ENCODE peak calls at places on chromosomes 12 and 14, in four cellular contexts. A is mesendoderm, O is IMR-90, P is H9. H is an unnamed sample.

GRCh38 chr12:56628671-56629458 is 1.3 kb downstream of the BAZ2A start:
- DNase-seq in A (peak), O (peak), P (no peak), H (peak)

GRCh38 chr12:108570743-108571603 is 8.6 kb downstream of the ISCU start:
- DNase-seq in A (peak), O (peak), P (no peak), H (peak)

GRCh38 chr12:113277511-113277910 is 56.2 kb downstream of the TPCN1 start:
- DNase-seq in A (no peak), O (no peak), P (no peak), H (no peak)

GRCh38 chr12:123523518-123523917 is 10.0 kb downstream of the RILPL1 start:
- DNase-seq in A (no peak), O (no peak), P (peak), H (no peak)

GRCh38 chr12:22821985-22822384 is 197.0 kb downstream of the ETNK1 start:
- DNase-seq in A (peak), O (no peak), P (no peak), H (no peak)

GRCh38 chr12:13486794-13487193 is 290.3 kb downstream of the EMP1 start:
- DNase-seq in A (no peak), O (no peak), P (no peak), H (no peak)

GRCh38 chr12:98758331-98758730 is 113.2 kb downstream of the APAF1 start:
- DNase-seq in A (no peak), O (peak), P (peak), H (no peak)

GRCh38 chr12:131783915-131784541 is 44.2 kb upstream of the MMP17 start:
- DNase-seq in A (peak), O (peak), P (peak), H (no peak)

GRCh38 chr12:31875609-31875964 is 83.6 kb upstream of the RESF1 start:
- DNase-seq in A (no peak), O (no peak), P (no peak), H (no peak)

GRCh38 chr14:62162998-62163589 is 400.9 kb downstream of the SNAPC1 start:
- DNase-seq in A (peak), O (peak), P (peak), H (no peak)

GRCh38 chr14:92962831-92963095 is 39.8 kb downstream of the CHGA start:
- DNase-seq in A (no peak), O (no peak), P (no peak), H (no peak)

GRCh38 chr12:13177373-13177772 is 19.2 kb upstream of the EMP1 start:
- DNase-seq in A (no peak), O (no peak), P (no peak), H (no peak)

GRCh38 chr14:79161576-79161975 is 991.4 kb downstream of the NRXN3 start:
- DNase-seq in A (peak), O (peak), P (peak), H (peak)

GRCh38 chr14:32087173-32087861 is 10.2 kb downstream of the ARHGAP5 start:
- DNase-seq in A (peak), O (peak), P (no peak), H (no peak)

GRCh38 chr14:67187826-67188225 is 1.4 kb upstream of the GARIN2 start:
- DNase-seq in A (no peak), O (peak), P (no peak), H (no peak)

GRCh38 chr14:75837151-75837787 is 144.5 kb downstream of the TGFB3 start:
- DNase-seq in A (no peak), O (no peak), P (no peak), H (no peak)

GRCh38 chr12:75483411-75483810 is 2.9 kb downstream of the GLIPR1 start:
- DNase-seq in A (peak), O (no peak), P (no peak), H (no peak)

GRCh38 chr14:53964249-53964648 is 7.6 kb upstream of the BMP4 start:
- DNase-seq in A (peak), O (peak), P (no peak), H (no peak)

GRCh38 chr12:98002887-98003493 is 512.4 kb upstream of the TMPO start:
- DNase-seq in A (peak), O (peak), P (peak), H (peak)

GRCh38 chr12:69117566-69118266 is 121.7 kb upstream of the CPSF6 start:
- DNase-seq in A (no peak), O (no peak), P (no peak), H (no peak)

GRCh38 chr14:93318927-93319326 is 13.9 kb downstream of the BTBD7 start:
- DNase-seq in A (no peak), O (peak), P (no peak), H (no peak)

GRCh38 chr14:97056086-97056485 is 258.9 kb downstream of the VRK1 start:
- DNase-seq in A (no peak), O (no peak), P (no peak), H (no peak)

GRCh38 chr12:126204326-126204725 is 1139.1 kb downstream of the AACS start:
- DNase-seq in A (no peak), O (no peak), P (no peak), H (no peak)

GRCh38 chr14:93950948-93951668 is 24.0 kb downstream of the FAM181A start:
- DNase-seq in A (no peak), O (peak), P (no peak), H (no peak)

DNA sequence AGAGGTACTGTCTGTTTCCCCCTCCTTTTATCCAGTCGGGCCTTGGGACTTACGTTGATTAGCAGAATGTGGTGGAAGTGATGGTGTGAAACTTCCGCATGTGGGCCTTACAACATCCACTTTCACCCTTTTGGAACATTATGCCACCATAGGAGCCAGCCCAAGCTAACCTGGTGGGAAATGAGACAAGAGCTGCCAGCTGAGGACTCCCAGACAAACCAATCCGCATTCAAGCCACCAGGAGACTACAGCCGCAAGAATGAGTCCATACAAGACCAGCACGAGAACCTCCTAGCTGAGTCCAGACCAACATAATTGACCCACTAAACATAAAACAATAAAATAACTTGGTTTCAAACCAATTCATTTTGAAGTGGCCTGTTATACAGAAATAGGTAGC is 9.1 kb upstream of the PTGER2 start:
- DNase-seq in A (peak), O (no peak), P (no peak), H (no peak)
- H4K5ac ChIP-seq in A (no peak), O (no peak), P (no peak), H (no peak)

DNA sequence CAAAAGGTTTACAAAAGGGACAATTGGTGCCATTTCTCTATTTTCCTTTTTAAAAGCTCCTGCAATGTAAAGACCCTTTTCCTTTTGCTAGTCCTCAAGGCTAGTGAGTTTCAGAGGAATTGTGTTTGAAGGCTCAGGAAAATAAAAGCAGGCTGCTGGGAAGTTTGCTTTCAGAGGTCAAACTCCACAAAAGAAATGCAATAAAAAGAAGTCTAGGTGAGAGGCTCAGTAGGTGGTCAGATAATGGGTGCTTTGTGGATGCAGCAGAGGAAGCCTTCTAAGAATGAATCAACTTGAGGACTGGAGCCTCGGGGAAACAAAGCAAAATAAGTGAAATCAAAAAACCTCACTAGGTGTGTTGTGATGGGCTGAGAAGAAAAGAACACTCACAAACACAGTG is 10.3 kb downstream of the CCDC175 start:
- DNase-seq in A (peak), O (no peak), P (no peak), H (no peak)
- H4K5ac ChIP-seq in A (no peak), O (no peak), P (no peak), H (no peak)

DNA sequence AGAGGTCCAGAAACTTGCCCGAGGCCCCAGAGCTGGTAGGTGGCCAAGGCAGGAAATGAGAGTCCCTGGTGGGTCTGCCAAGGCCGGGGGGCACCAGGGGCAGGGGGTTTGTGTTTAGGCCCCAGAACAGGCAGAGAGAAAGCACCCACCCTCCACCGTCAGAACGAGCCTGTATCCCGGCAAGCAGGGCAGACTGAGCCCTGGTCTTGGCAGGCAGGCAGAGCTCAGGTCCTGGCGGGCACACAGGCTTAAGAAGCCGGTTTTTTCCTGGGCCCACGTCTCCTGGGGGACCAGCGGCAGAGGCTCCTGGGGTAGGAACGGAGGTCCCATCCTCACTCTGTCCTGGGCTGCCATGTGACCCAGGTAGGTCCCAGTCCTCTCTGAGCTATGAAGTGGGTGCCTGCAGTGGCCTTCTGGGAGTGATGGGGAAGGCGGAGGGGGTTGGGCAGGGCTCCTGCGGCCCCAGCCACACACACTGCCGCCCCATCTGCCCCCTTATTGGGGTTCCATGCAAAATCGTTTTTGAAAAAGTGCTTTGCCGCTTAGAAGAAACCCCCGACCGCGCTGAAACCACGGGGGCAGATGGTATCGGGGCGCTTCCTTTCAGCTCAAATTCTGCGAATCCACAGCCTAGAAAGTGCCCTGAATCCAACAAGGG is 24.2 kb downstream of the SH2B3 start:
- DNase-seq in A (no peak), O (no peak), P (no peak), H (no peak)
- H4K5ac ChIP-seq in A (no peak), O (no peak), P (no peak), H (no peak)

GRCh38 chr12:129193263-129193871 is 340.1 kb downstream of the GLT1D1 start:
- DNase-seq in A (peak), O (no peak), P (peak), H (peak)

GRCh38 chr12:129200576-129200975 is 347.3 kb downstream of the GLT1D1 start:
- DNase-seq in A (no peak), O (no peak), P (no peak), H (no peak)

GRCh38 chr12:129196927-129197326 is 343.6 kb downstream of the GLT1D1 start:
- DNase-seq in A (no peak), O (no peak), P (no peak), H (no peak)

GRCh38 chr12:129190827-129191226 is 337.5 kb downstream of the GLT1D1 start:
- DNase-seq in A (peak), O (no peak), P (peak), H (peak)

GRCh38 chr12:129195081-129195480 is 341.8 kb downstream of the GLT1D1 start:
- DNase-seq in A (peak), O (no peak), P (peak), H (no peak)
- H4K5ac ChIP-seq in A (no peak), O (no peak), P (no peak), H (no peak)

H was measured in H1.